ENCODE peak calls at places on chromosome 11, in ten cellular contexts. O, G, V, A, M, S, N, Z, J and K are unnamed samples.

GRCh38 chr11:122170815-122171475 is 54.9 kb upstream of the BLID start:
- DNase-seq in Z (no peak), M (no peak), A (no peak), V (no peak), S (no peak), J (no peak), O (no peak), G (peak; percentile 97), N (no peak), K (peak; percentile 57)

GRCh38 chr11:77346906-77347603 is 45.6 kb upstream of the GDPD4 start:
- DNase-seq in N (no peak), O (no peak), A (no peak), M (no peak), J (no peak), Z (peak; percentile 51), V (no peak), S (no peak), G (peak; percentile 46), K (peak; percentile 44)

GRCh38 chr11:69474736-69475135 is 6.7 kb upstream of the LINC01488 start:
- DNase-seq in N (no peak), M (no peak), V (no peak), J (no peak), O (no peak), Z (no peak), A (no peak), G (no peak), S (no peak), K (no peak)

GRCh38 chr11:129853508-129854228 is 38.0 kb downstream of the TMEM45B start:
- DNase-seq in S (no peak), N (no peak), M (peak; percentile 74), J (peak; percentile 88), Z (no peak), A (no peak), V (peak; percentile 74), G (peak; percentile 46), O (peak; percentile 84), K (peak; percentile 69)

GRCh38 chr11:117986981-117987495 is 844 bp downstream of the IL10RA start:
- DNase-seq in S (peak; percentile 39), O (peak; percentile 52), M (no peak), Z (no peak), A (no peak), N (no peak), V (no peak), J (peak; percentile 77), G (peak; percentile 29), K (no peak)

GRCh38 chr11:114059278-114059983 is at the start of gene ZBTB16:
- DNase-seq in A (no peak), Z (no peak), G (peak; percentile 80), N (peak; percentile 89), V (no peak), J (peak; percentile 91), M (peak; percentile 59), S (peak; percentile 90), O (peak; percentile 51), K (peak; percentile 93)

GRCh38 chr11:111417766-111418435 is 38.8 kb upstream of the POU2AF1 start:
- DNase-seq in J (peak; percentile 80), N (peak; percentile 40), A (no peak), Z (peak; percentile 87), G (peak; percentile 90), V (no peak), O (no peak), M (no peak), S (peak; percentile 24), K (peak; percentile 55)

GRCh38 chr11:66986178-66986545 is 11.1 kb downstream of the C11orf86 start:
- DNase-seq in J (no peak), A (no peak), N (no peak), G (no peak), S (no peak), V (no peak), Z (no peak), M (peak; percentile 61), O (no peak), K (no peak)

GRCh38 chr11:126352934-126353801 is 2.3 kb upstream of the ST3GAL4 start:
- DNase-seq in O (no peak), V (no peak), M (peak; percentile 69), N (no peak), J (no peak), A (no peak), G (peak; percentile 86), Z (peak; percentile 32), S (no peak), K (peak; percentile 57)

GRCh38 chr11:3134218-3134621 is 30.9 kb downstream of the OSBPL5 start:
- DNase-seq in Z (no peak), O (no peak), A (no peak), S (peak; percentile 30), J (no peak), N (peak; percentile 15), M (no peak), V (no peak), G (no peak), K (no peak)

GRCh38 chr11:3136542-3137455 is 28.3 kb downstream of the OSBPL5 start:
- DNase-seq in S (peak; percentile 30), N (no peak), Z (no peak), G (no peak), A (no peak), V (no peak), M (no peak), J (no peak), O (no peak), K (no peak)

GRCh38 chr11:3134651-3135490 is 30.2 kb downstream of the OSBPL5 start:
- DNase-seq in A (no peak), V (no peak), S (peak; percentile 42), O (no peak), Z (no peak), M (no peak), J (no peak), G (no peak), N (peak; percentile 49), K (no peak)

GRCh38 chr11:3137486-3138177 is 27.5 kb downstream of the OSBPL5 start:
- DNase-seq in Z (no peak), G (peak; percentile 34), J (no peak), M (no peak), N (no peak), A (no peak), S (peak; percentile 22), V (no peak), O (no peak), K (no peak)

GRCh38 chr11:3135491-3136440 is 29.3 kb downstream of the OSBPL5 start:
- DNase-seq in S (peak; percentile 85), V (no peak), O (no peak), J (no peak), A (no peak), N (peak; percentile 40), Z (no peak), G (no peak), M (no peak), K (no peak)
- TF ChIP-seq CTCF in S (peak; percentile 68), V (no peak), O (no peak), J (no peak), A (no peak), N (no peak), Z (no peak), G (no peak), M (no peak), K (no peak)

GRCh38 chr11:47180006-47180787 is 3.5 kb upstream of the ARFGAP2 start:
- DNase-seq in S (no peak), J (no peak), A (no peak), O (no peak), Z (no peak), V (no peak), G (no peak), M (no peak), N (no peak), K (no peak)
- TF ChIP-seq CTCF in S (no peak), J (no peak), A (no peak), O (no peak), Z (no peak), V (no peak), G (no peak), M (no peak), N (no peak), K (no peak)

GRCh38 chr11:18741783-18742182 is 15.8 kb upstream of the IGSF22 start:
- DNase-seq in S (no peak), G (no peak), M (no peak), O (no peak), A (no peak), J (no peak), V (no peak), N (no peak), Z (no peak), K (no peak)
- TF ChIP-seq CTCF in S (peak; percentile 20), G (no peak), M (no peak), O (no peak), A (peak; percentile 9), J (no peak), V (no peak), N (no peak), Z (no peak), K (no peak)

GRCh38 chr11:112481893-112482292 is 221.2 kb upstream of the PLET1 start:
- DNase-seq in V (no peak), Z (no peak), A (no peak), G (no peak), N (no peak), O (no peak), M (no peak), J (no peak), S (peak; percentile 38), K (no peak)

GRCh38 chr11:112481431-112481830 is 220.8 kb upstream of the PLET1 start:
- DNase-seq in J (no peak), A (no peak), S (no peak), V (no peak), N (no peak), G (no peak), Z (no peak), O (no peak), M (no peak), K (no peak)

GRCh38 chr11:112485280-112485679 is 224.6 kb upstream of the PLET1 start:
- DNase-seq in Z (no peak), A (no peak), J (no peak), V (no peak), G (no peak), M (no peak), S (peak; percentile 33), N (no peak), O (no peak), K (no peak)
- TF ChIP-seq CTCF in Z (no peak), A (no peak), J (no peak), V (no peak), G (no peak), M (no peak), S (no peak), N (no peak), O (no peak), K (no peak)

GRCh38 chr11:6603287-6604080 is at the start of the genes ILK and RRP8:
- DNase-seq in Z (peak; percentile 61), V (peak; percentile 91), S (peak; percentile 97), M (peak; percentile 92), O (peak; percentile 82), A (peak; percentile 92), N (peak; percentile 95), G (peak; percentile 86), J (peak; percentile 96), K (peak; percentile 92)
- TF ChIP-seq CTCF in Z (no peak), V (no peak), S (no peak), M (no peak), O (no peak), A (no peak), N (peak; percentile 48), G (peak; percentile 6), J (peak; percentile 28), K (peak; percentile 10)